ENCODE peak calls at places on chromosomes 13 and 19, in six cellular contexts. C, K, B, X, S and Y are unnamed samples.

GRCh38 chr19:49361438-49362047 is 673 bp downstream of the TEAD2 start:
- DNase-seq in S (no peak), C (peak; percentile 77), X (peak; percentile 82), K (peak; percentile 82), B (peak; percentile 90), Y (peak; percentile 85)

GRCh38 chr13:98672947-98673545 is 79.4 kb downstream of the SLC15A1 start:
- DNase-seq in K (peak; percentile 86), S (no peak), C (peak; percentile 78), B (no peak), X (peak; percentile 61), Y (peak; percentile 44)

GRCh38 chr13:73519720-73520119 is 460.9 kb downstream of the KLF5 start:
- DNase-seq in C (no peak), K (no peak), S (no peak), X (peak; percentile 12), B (no peak), Y (no peak)

GRCh38 chr19:33332248-33332647 is 29.9 kb upstream of the CEBPA start:
- DNase-seq in C (peak; percentile 52), S (no peak), B (no peak), X (no peak), K (peak; percentile 54), Y (no peak)

GRCh38 chr19:4606921-4607678 is 32.2 kb upstream of the TNFAIP8L1 start:
- DNase-seq in K (peak; percentile 84), B (peak; percentile 77), X (no peak), C (peak; percentile 76), S (no peak), Y (peak; percentile 67)

GRCh38 chr19:9296336-9296735 is 13.3 kb downstream of the ZNF699 start:
- DNase-seq in X (peak; percentile 26), S (no peak), B (no peak), C (no peak), K (no peak), Y (no peak)

GRCh38 chr13:50419466-50419865 is 404.2 kb downstream of the KCNRG start:
- DNase-seq in K (no peak), S (no peak), X (no peak), C (no peak), B (no peak), Y (no peak)

GRCh38 chr19:28960586-28960985 is 252.4 kb downstream of the UQCRFS1 start:
- DNase-seq in S (no peak), X (no peak), C (no peak), K (no peak), B (no peak), Y (no peak)

GRCh38 chr19:13343514-13343913 is 162.8 kb downstream of the CACNA1A start:
- DNase-seq in C (no peak), B (no peak), K (no peak), S (no peak), X (no peak), Y (no peak)

GRCh38 chr19:16462757-16463250 is 9.0 kb downstream of the EPS15L1 start:
- DNase-seq in S (no peak), B (no peak), K (peak; percentile 81), X (peak; percentile 34), C (no peak), Y (peak; percentile 41)

GRCh38 chr13:67977081-67977480 is 746.9 kb upstream of the PCDH9 start:
- DNase-seq in C (no peak), K (no peak), S (no peak), B (no peak), X (no peak), Y (no peak)

GRCh38 chr13:78649997-78650724 is 8.8 kb downstream of the OBI1 start:
- DNase-seq in S (no peak), X (no peak), K (no peak), C (no peak), B (no peak), Y (no peak)

GRCh38 chr19:47081095-47081494 is 32.5 kb downstream of the ZC3H4 start:
- DNase-seq in K (no peak), X (no peak), B (no peak), C (no peak), S (no peak), Y (no peak)

GRCh38 chr19:16319466-16319865 is 5.2 kb upstream of the KLF2 start:
- DNase-seq in B (no peak), C (no peak), S (no peak), X (peak; percentile 59), K (peak; percentile 60), Y (no peak)

GRCh38 chr19:18340990-18341868 is 831 bp downstream of the PGPEP1 start:
- DNase-seq in X (peak; percentile 48), K (peak; percentile 87), S (peak; percentile 26), C (peak; percentile 72), B (peak; percentile 81), Y (peak; percentile 48)

GRCh38 chr13:112587359-112587766 is 590 bp downstream of the TUBGCP3 start:
- DNase-seq in K (peak; percentile 92), S (peak; percentile 9), X (peak; percentile 79), C (peak; percentile 87), B (peak; percentile 89), Y (peak; percentile 85)
- TF ChIP-seq CTCF in K (no peak), S (no peak), X (peak; percentile 12), C (no peak), B (no peak), Y (no peak)

GRCh38 chr19:41706741-41707501 is 1.5 kb upstream of the CEACAM5 start:
- DNase-seq in X (no peak), S (peak; percentile 44), C (peak; percentile 74), K (peak; percentile 53), B (peak; percentile 87), Y (peak; percentile 23)

GRCh38 chr19:41709951-41710645 is 1.7 kb downstream of the CEACAM5 start:
- DNase-seq in C (no peak), X (no peak), B (peak; percentile 9), S (no peak), K (peak; percentile 38), Y (no peak)

GRCh38 chr19:41707871-41708371 is 505 bp upstream of the CEACAM5 start:
- DNase-seq in S (no peak), B (peak; percentile 39), C (no peak), K (no peak), X (no peak), Y (no peak)

GRCh38 chr19:41707502-41707812 is 969 bp upstream of the CEACAM5 start:
- DNase-seq in C (no peak), B (no peak), S (no peak), K (no peak), X (no peak), Y (no peak)

DNA sequence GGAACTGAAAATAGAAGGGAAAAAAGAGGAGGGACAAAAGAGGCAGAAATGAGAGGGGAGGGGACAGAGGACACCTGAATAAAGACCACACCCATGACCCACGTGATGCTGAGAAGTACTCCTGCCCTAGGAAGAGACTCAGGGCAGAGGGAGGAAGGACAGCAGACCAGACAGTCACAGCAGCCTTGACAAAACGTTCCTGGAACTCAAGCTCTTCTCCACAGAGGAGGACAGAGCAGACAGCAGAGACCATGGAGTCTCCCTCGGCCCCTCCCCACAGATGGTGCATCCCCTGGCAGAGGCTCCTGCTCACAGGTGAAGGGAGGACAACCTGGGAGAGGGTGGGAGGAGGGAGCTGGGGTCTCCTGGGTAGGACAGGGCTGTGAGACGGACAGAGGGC is at the start of gene CEACAM5:
- DNase-seq in B (peak; percentile 13), X (no peak), S (no peak), C (no peak), K (no peak), Y (no peak)
- H3K27me3 ChIP-seq in B (no peaks in the 10 kb centered on the region), X (no peaks in the 10 kb centered on the region), S (peaks cover 13% of the 10 kb centered on the region), C (no peaks in the 10 kb centered on the region), K (peaks cover 21% of the 10 kb centered on the region), Y (peaks cover 97% of the 10 kb centered on the region)

GRCh38 chr19:6826281-6826920 is 53.9 kb downstream of the VAV1 start:
- DNase-seq in S (no peak), B (no peak), C (no peak), K (no peak), X (no peak), Y (no peak)

GRCh38 chr19:6828306-6828697 is 55.8 kb downstream of the VAV1 start:
- DNase-seq in B (no peak), K (no peak), S (no peak), X (no peak), C (no peak), Y (no peak)

GRCh38 chr19:6832412-6832811 is 55.0 kb upstream of the ADGRE1 start:
- DNase-seq in C (no peak), S (no peak), K (no peak), B (no peak), X (no peak), Y (no peak)

GRCh38 chr19:6825076-6825774 is 52.7 kb downstream of the VAV1 start:
- DNase-seq in C (no peak), X (no peak), S (no peak), K (no peak), B (no peak), Y (no peak)

GRCh38 chr19:6828698-6829633 is 56.5 kb downstream of the VAV1 start:
- DNase-seq in C (no peak), X (no peak), K (no peak), B (no peak), S (no peak), Y (no peak)
- H3K4me3 ChIP-seq in C (no peak overlapping the region), X (no peak overlapping the region), K (no peak overlapping the region), B (no peak overlapping the region), S (no peak overlapping the region), Y (no peak overlapping the region)

DNA sequence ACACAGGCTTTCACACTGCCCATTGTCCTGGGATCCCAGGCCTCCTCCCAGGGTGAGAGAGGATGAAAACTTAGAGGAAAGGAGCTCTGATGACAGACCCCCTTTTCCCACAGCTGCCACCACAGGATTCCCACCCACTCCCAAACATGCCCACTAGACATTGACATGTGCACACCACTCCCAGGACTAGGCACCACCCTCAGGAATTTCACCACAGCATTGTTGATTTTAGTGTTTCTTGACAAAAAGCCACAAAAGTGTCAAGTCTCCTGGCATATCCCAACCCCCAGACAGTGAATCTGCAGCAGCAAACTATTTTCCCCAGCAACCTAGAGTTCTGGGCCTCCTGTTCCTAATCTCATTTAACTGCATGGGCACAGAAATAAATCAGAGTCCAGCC is 10.1 kb downstream of the ZNF714 start:
- DNase-seq in K (no peak), S (no peak), X (peak; percentile 64), C (peak; percentile 32), B (no peak), Y (no peak)
- TF ChIP-seq CTCF in K (no peak), S (no peak), X (no peak), C (no peak), B (no peak), Y (no peak)

DNA sequence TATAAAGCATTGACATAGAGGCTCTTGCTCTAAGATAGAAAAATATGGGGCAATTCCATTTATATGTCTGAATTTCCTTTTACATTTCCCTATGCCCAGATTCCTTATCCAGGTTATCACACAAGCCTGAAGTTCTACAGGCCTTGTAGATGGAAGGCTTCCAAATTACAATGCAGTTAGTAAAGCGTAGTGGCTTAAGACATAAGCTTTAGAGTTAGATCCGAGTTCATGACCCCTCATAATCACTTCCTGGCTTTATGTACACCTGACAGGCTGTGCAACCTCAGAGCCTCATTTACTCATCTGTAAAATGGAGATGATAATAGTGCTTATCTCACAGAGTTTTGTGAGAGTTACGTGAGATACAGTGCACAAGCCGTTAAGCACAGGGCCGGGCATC is 173.5 kb downstream of the SLC7A1 start:
- DNase-seq in C (no peak), S (no peak), B (no peak), X (no peak), K (no peak), Y (no peak)
- H3K27me3 ChIP-seq in C (no peaks in the 10 kb centered on the region), S (no peaks in the 10 kb centered on the region), B (peaks cover 2% of the 10 kb centered on the region), X (peaks cover 11% of the 10 kb centered on the region), K (peaks cover 2% of the 10 kb centered on the region), Y (peaks cover 9% of the 10 kb centered on the region)

GRCh38 chr19:42251572-42251990 is 3.3 kb downstream of the ERF start:
- DNase-seq in X (no peak), K (no peak), S (no peak), C (no peak), B (no peak), Y (no peak)
- H3K4me3 ChIP-seq in X (peak overlapping the region; percentile 43), K (no peak overlapping the region), S (peak overlapping the region; percentile 16), C (no peak overlapping the region), B (no peak overlapping the region), Y (peak overlapping the region; percentile 97)